ENCODE peak calls at places on chromosomes 3 and 15, in four cellular contexts. Y is lower lobe of right lung, H is DND-41, N is fibroblast of the aortic adventitia. I is an unnamed sample.

GRCh38 chr3:173065543-173065970 is 75.5 kb downstream of the SPATA16 start:
- DNase-seq in N (peak; percentile 58), H (no peak), Y (no peak), I (peak; percentile 29)

GRCh38 chr3:175805825-175806224 is 946.7 kb downstream of the NAALADL2 start:
- DNase-seq in H (no peak), N (peak; percentile 1), Y (no peak), I (no peak)

GRCh38 chr3:39050020-39050419 is 1.7 kb downstream of the SCN11A start:
- DNase-seq in N (no peak), Y (no peak), H (no peak), I (no peak)

GRCh38 chr15:55151621-55152020 is 45.1 kb downstream of the RSL24D1 start:
- DNase-seq in Y (no peak), H (no peak), N (no peak), I (no peak)

GRCh38 chr3:150414273-150414672 is 6.2 kb downstream of the TSC22D2 start:
- DNase-seq in Y (no peak), N (peak; percentile 55), H (no peak), I (peak; percentile 55)

GRCh38 chr3:38471260-38471857 is 17.7 kb downstream of the ACVR2B start:
- DNase-seq in H (no peak), N (no peak), Y (no peak), I (no peak)

GRCh38 chr15:32098033-32098432 is 67.7 kb downstream of the CHRNA7 start:
- DNase-seq in Y (no peak), H (no peak), N (no peak), I (no peak)

GRCh38 chr3:152260026-152260425 is 8.7 kb upstream of the MBNL1 start:
- DNase-seq in N (peak; percentile 56), H (no peak), Y (no peak), I (peak; percentile 45)

GRCh38 chr3:49305608-49306007 is 28.6 kb upstream of the C3orf62 start:
- DNase-seq in Y (no peak), N (no peak), H (no peak), I (no peak)

GRCh38 chr3:123081718-123082369 is 15.0 kb downstream of the PDIA5 start:
- DNase-seq in N (peak; percentile 49), H (no peak), Y (no peak), I (no peak)

GRCh38 chr3:97612632-97613031 is 151.9 kb upstream of the ARL6 start:
- DNase-seq in Y (no peak), H (no peak), N (no peak), I (no peak)

GRCh38 chr3:106206165-106206564 is 337.4 kb upstream of the CBLB start:
- DNase-seq in H (peak; percentile 39), N (no peak), Y (no peak), I (peak; percentile 46)

GRCh38 chr15:38650936-38651327 is 86.3 kb upstream of the RASGRP1 start:
- DNase-seq in N (no peak), H (no peak), Y (no peak), I (no peak)

GRCh38 chr15:66657062-66658020 is 44.7 kb upstream of the SMAD6 start:
- DNase-seq in Y (no peak), H (no peak), N (no peak), I (no peak)

GRCh38 chr3:15805756-15806266 is 8.0 kb upstream of the ANKRD28 start:
- DNase-seq in Y (no peak), H (no peak), N (peak; percentile 75), I (peak; percentile 56)

GRCh38 chr15:35308802-35309201 is 223.7 kb upstream of the NANOGP8 start:
- DNase-seq in N (peak; percentile 94), Y (no peak), H (no peak), I (peak; percentile 84)

GRCh38 chr15:78634251-78635145 is 6.5 kb downstream of the CHRNB4 start:
- DNase-seq in N (no peak), H (no peak), Y (no peak), I (no peak)

DNA sequence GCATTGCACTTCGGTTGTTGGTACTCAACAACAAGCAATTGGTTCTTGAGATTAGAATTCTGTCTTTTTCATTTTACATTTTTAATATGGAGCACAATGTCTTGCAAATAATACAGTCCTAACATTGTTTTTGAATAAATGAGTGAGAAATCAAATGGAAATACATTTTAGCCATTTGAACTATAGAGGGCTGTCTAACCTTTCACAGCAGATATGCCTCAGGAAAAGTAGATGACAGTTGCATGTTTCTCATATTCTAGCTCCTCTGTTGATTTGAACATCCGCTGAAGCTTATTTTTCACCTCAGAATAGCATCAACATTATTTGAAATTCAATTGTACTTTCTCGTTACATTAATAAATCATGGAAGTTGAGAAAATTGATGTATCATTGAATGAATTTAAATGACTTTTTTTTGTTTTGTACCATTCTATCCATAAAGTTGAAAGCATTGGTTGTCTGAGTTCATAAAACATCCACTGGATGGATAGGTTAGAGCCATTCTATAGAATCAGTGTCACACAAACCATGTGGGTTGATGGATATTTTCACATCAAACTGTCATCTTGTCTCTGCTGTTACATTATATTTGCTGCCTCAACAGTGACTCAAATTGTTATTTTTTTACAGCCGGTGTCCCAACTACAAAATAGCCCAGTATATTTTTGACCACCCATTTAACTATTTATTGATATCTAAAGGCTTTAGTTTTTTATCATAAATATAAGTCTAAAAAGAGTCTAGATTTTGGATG is 928.3 kb downstream of the NSUN3 start:
- DNase-seq in N (no peak), Y (no peak), H (no peak), I (no peak)
- TF ChIP-seq CTCF in N (no peak), Y (no peak), H (no peak), I (no peak)

GRCh38 chr3:2099028-2099671 is 484 bp downstream of the CNTN4 start:
- DNase-seq in Y (peak; percentile 51), N (no peak), H (no peak), I (no peak)

GRCh38 chr3:2096196-2096595 is 2.5 kb upstream of the CNTN4 start:
- DNase-seq in H (no peak), Y (no peak), N (no peak), I (no peak)

GRCh38 chr3:2099779-2100191 is 1.1 kb downstream of the CNTN4 start:
- DNase-seq in Y (no peak), N (no peak), H (no peak), I (no peak)

GRCh38 chr3:2098398-2099027 is at the start of gene CNTN4:
- DNase-seq in Y (peak; percentile 82), H (no peak), N (no peak), I (no peak)

GRCh38 chr3:2097641-2098191 is 950 bp upstream of the CNTN4 start:
- DNase-seq in Y (no peak), N (no peak), H (no peak), I (no peak)
- H3K4me3 ChIP-seq in Y (peak overlapping the region; percentile 58), N (no peak overlapping the region), H (no peak overlapping the region), I (no peak overlapping the region)

GRCh38 chr3:45207471-45207870 is 18.6 kb downstream of the TMEM158 start:
- DNase-seq in Y (no peak), H (no peak), N (no peak), I (no peak)
- TF ChIP-seq CTCF in Y (no peak), H (no peak), N (no peak), I (no peak)

GRCh38 chr15:40847225-40847961 is 3.5 kb downstream of the SPINT1 start:
- DNase-seq in Y (peak; percentile 89), H (peak; percentile 59), N (no peak), I (no peak)
- H3K4me3 ChIP-seq in Y (peak overlapping the region; percentile 71), H (no peak overlapping the region), N (no peak overlapping the region), I (no peak overlapping the region)

GRCh38 chr15:50681467-50681866 is 5.1 kb downstream of the TRPM7 start:
- DNase-seq in N (no peak), Y (no peak), H (no peak), I (no peak)

GRCh38 chr15:50676799-50677483 is 9.7 kb downstream of the TRPM7 start:
- DNase-seq in H (no peak), N (peak; percentile 35), Y (no peak), I (peak; percentile 33)

GRCh38 chr15:50670115-50670514 is 16.5 kb downstream of the TRPM7 start:
- DNase-seq in N (no peak), H (no peak), Y (no peak), I (no peak)

GRCh38 chr15:50675524-50676144 is 11.0 kb downstream of the TRPM7 start:
- DNase-seq in N (peak; percentile 75), Y (no peak), H (no peak), I (peak; percentile 67)
- TF ChIP-seq CTCF in N (peak; percentile 76), Y (peak; percentile 78), H (peak; percentile 74), I (peak; percentile 58)

GRCh38 chr3:31960793-31961431 is 20.1 kb downstream of the OSBPL10 start:
- DNase-seq in H (peak; percentile 18), Y (no peak), N (peak; percentile 67), I (peak; percentile 70)
- H3K4me3 ChIP-seq in H (no peak overlapping the region), Y (peak overlapping the region; percentile 33), N (no peak overlapping the region), I (no peak overlapping the region)

DNA sequence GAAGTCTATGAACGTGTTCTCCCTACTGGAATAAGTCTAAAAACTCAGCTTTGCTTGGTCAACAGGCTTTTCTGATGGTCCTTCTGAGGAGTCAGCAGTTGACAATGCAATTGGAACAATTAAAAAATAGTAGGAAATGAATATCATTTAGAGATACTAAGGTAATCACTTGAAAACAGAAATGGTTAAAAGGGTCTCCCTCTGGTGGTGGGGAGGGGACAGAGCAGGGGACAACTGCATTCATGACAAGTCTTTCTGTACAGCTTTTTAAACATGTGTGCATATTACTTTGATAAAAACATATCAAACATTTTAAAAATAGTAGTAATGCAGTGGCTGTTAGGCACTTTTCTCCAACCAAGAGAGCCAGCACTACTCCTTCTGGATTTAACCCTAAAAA is 119.9 kb upstream of the FHIT start:
- DNase-seq in Y (no peak), H (peak; percentile 46), N (no peak), I (peak; percentile 5)
- TF ChIP-seq CTCF in Y (peak; percentile 38), H (peak; percentile 81), N (peak; percentile 43), I (peak; percentile 56)

GRCh38 chr3:52052831-52053306 is 3.5 kb downstream of the DUSP7 start:
- DNase-seq in N (peak; percentile 77), H (no peak), Y (peak; percentile 92), I (peak; percentile 74)
- H3K4me3 ChIP-seq in N (peak overlapping the region; percentile 59), H (no peak overlapping the region), Y (peak overlapping the region; percentile 78), I (peak overlapping the region; percentile 28)

GRCh38 chr15:75177360-75178071 is 24.2 kb upstream of the C15orf39 start:
- DNase-seq in N (no peak), Y (no peak), H (no peak), I (no peak)

GRCh38 chr15:75181780-75182179 is 19.9 kb upstream of the C15orf39 start:
- DNase-seq in N (peak; percentile 55), H (no peak), Y (no peak), I (no peak)

GRCh38 chr15:75178938-75179772 is 22.5 kb upstream of the C15orf39 start:
- DNase-seq in N (no peak), Y (no peak), H (no peak), I (no peak)

GRCh38 chr15:75178171-75178937 is 23.3 kb upstream of the C15orf39 start:
- DNase-seq in H (no peak), N (no peak), Y (peak; percentile 81), I (no peak)

GRCh38 chr15:75179773-75180140 is 21.9 kb upstream of the C15orf39 start:
- DNase-seq in N (no peak), Y (no peak), H (no peak), I (no peak)
- TF ChIP-seq CTCF in N (no peak), Y (no peak), H (no peak), I (no peak)